ENCODE peak calls at places on chromosome 18, in seven cellular contexts. Y is trophoblast cell, M is neuronal stem cell, G is mesendoderm, T is H9, Z is H1, E is mesenchymal stem cell. K is an unnamed sample.

GRCh38 chr18:12308386-12309100 is 502 bp downstream of the TUBB6 start:
- DNase-seq in Y (peak), M (peak), G (peak), T (peak), Z (no peak), E (peak), K (peak)

GRCh38 chr18:30889582-30890301 is 152.8 kb downstream of the DSC3 start:
- DNase-seq in Y (peak), M (peak), G (peak), T (peak), Z (no peak), E (peak), K (no peak)

GRCh38 chr18:47215554-47216138 is 35.8 kb downstream of the SKOR2 start:
- DNase-seq in Y (peak), M (peak), G (peak), T (no peak), Z (no peak), E (peak), K (peak)

GRCh38 chr18:7452331-7452730 is 114.8 kb upstream of the PTPRM start:
- DNase-seq in Y (peak), M (no peak), G (peak), T (peak), Z (peak), E (peak), K (peak)

GRCh38 chr18:31373641-31374040 is 2.9 kb upstream of the DSG4 start:
- DNase-seq in Y (no peak), M (no peak), G (no peak), T (no peak), Z (no peak), E (no peak), K (no peak)

GRCh38 chr18:59311631-59312030 is 6.8 kb downstream of the CPLX4 start:
- DNase-seq in Y (no peak), M (no peak), G (peak), T (no peak), Z (no peak), E (no peak), K (peak)

GRCh38 chr18:32081881-32082280 is 9.8 kb upstream of the RNF138 start:
- DNase-seq in Y (no peak), M (no peak), G (no peak), T (no peak), Z (no peak), E (no peak), K (peak)

GRCh38 chr18:23460285-23461273 is 7.5 kb downstream of the RIOK3 start:
- DNase-seq in Y (no peak), M (no peak), G (no peak), T (no peak), Z (no peak), E (no peak), K (no peak)

GRCh38 chr18:51654441-51655326 is 457.2 kb upstream of the MEX3C start:
- DNase-seq in Y (no peak), M (peak), G (peak), T (peak), Z (no peak), E (no peak), K (no peak)

GRCh38 chr18:59220164-59220783 is 316 bp downstream of the GRP start:
- DNase-seq in Y (no peak), M (no peak), G (peak), T (peak), Z (no peak), E (no peak), K (no peak)

GRCh38 chr18:24023185-24023814 is 8.7 kb downstream of the TTC39C start:
- DNase-seq in Y (peak), M (no peak), G (peak), T (peak), Z (no peak), E (no peak), K (no peak)

GRCh38 chr18:48777026-48777736 is 173.6 kb downstream of the SMAD7 start:
- DNase-seq in Y (peak), M (peak), G (peak), T (peak), Z (peak), E (peak), K (peak)

GRCh38 chr18:48949051-48949605 is 1.6 kb downstream of the SMAD7 start:
- DNase-seq in Y (no peak), M (no peak), G (no peak), T (no peak), Z (no peak), E (peak), K (no peak)

GRCh38 chr18:27211569-27211968 is 26.5 kb upstream of the CHST9 start:
- DNase-seq in Y (no peak), M (no peak), G (no peak), T (no peak), Z (no peak), E (no peak), K (no peak)
- H2BK120ac ChIP-seq in Y (no peak), M (no peak), G (no peak), T (no peak), Z (no peak), E (no peak), K (no peak)

GRCh38 chr18:66235206-66235605 is 368.7 kb downstream of the CDH19 start:
- DNase-seq in Y (peak), M (no peak), G (no peak), T (no peak), Z (no peak), E (no peak), K (no peak)
- H2BK120ac ChIP-seq in Y (no peak), M (no peak), G (no peak), T (no peak), Z (no peak), E (no peak), K (no peak)

GRCh38 chr18:13524054-13524453 is 202.3 kb downstream of the FAM210A start:
- DNase-seq in Y (no peak), M (no peak), G (no peak), T (no peak), Z (no peak), E (no peak), K (no peak)
- H2BK120ac ChIP-seq in Y (no peak), M (no peak), G (no peak), T (no peak), Z (no peak), E (no peak), K (no peak)

GRCh38 chr18:8625693-8626092 is 16.5 kb downstream of the RAB12 start:
- DNase-seq in Y (no peak), M (no peak), G (no peak), T (no peak), Z (no peak), E (no peak), K (no peak)

GRCh38 chr18:8627107-8627472 is 17.9 kb downstream of the RAB12 start:
- DNase-seq in Y (no peak), M (no peak), G (no peak), T (no peak), Z (no peak), E (no peak), K (no peak)

GRCh38 chr18:8623549-8624106 is 14.4 kb downstream of the RAB12 start:
- DNase-seq in Y (no peak), M (no peak), G (no peak), T (no peak), Z (no peak), E (peak), K (no peak)

GRCh38 chr18:8627540-8627939 is 18.3 kb downstream of the RAB12 start:
- DNase-seq in Y (no peak), M (no peak), G (no peak), T (no peak), Z (no peak), E (no peak), K (no peak)

DNA sequence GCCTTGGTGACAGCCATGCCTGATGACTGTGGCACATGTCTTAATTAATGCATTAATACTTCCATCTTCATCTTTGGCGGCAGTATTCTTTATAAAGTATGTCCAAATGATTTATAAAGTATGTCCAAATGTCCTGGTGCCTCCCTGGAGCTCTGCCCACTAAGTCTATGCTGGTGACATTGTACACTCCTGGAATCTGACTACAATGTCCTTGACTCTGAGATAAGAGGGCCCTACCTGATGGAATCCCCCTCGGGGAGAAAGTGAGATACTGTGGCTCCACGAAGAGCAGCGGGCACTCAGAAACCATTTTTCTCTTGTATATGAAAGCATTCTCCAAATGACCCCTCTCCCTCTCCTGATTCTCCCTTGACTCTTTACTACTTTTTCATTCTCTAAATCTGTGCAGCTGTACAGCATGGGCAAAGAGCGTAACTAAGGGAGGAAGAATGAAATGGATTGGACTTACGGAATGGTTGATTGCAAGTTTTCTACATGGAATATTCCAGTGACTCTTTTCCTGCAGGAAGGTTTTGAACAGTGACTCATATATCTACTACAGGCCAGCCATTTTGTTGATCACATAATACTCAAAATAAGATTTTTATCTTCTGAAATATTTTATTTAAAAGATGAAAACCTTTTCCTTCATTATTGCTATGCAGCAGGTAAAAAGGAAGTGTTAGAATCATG is 17.3 kb downstream of the RAB12 start:
- DNase-seq in Y (no peak), M (no peak), G (no peak), T (no peak), Z (no peak), E (no peak), K (no peak)
- H2BK120ac ChIP-seq in Y (no peak), M (no peak), G (no peak), T (no peak), Z (no peak), E (no peak), K (no peak)

DNA sequence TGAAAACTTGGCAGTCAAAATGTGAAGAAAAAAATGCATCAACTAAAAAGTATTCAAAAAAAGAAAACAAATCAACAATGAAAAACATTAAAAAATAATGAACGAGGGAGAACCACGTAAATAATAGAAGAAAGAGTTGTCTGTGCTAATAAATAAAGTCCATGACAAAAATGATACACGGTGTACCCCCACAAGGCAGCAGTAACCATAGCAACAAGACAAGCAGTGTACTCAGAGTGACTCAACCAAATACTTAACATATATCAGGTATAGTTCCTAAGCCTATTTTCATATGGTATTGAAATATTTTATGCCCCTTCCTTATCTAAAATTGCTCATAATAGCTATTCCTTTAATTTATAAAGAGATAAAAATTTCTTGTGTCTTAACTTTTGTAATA is 162.3 kb upstream of the TMEM200C start:
- DNase-seq in Y (no peak), M (no peak), G (no peak), T (no peak), Z (no peak), E (no peak), K (peak)
- H2BK120ac ChIP-seq in Y (no peak), M (no peak), G (no peak), T (no peak), Z (no peak), E (no peak), K (no peak)

DNA sequence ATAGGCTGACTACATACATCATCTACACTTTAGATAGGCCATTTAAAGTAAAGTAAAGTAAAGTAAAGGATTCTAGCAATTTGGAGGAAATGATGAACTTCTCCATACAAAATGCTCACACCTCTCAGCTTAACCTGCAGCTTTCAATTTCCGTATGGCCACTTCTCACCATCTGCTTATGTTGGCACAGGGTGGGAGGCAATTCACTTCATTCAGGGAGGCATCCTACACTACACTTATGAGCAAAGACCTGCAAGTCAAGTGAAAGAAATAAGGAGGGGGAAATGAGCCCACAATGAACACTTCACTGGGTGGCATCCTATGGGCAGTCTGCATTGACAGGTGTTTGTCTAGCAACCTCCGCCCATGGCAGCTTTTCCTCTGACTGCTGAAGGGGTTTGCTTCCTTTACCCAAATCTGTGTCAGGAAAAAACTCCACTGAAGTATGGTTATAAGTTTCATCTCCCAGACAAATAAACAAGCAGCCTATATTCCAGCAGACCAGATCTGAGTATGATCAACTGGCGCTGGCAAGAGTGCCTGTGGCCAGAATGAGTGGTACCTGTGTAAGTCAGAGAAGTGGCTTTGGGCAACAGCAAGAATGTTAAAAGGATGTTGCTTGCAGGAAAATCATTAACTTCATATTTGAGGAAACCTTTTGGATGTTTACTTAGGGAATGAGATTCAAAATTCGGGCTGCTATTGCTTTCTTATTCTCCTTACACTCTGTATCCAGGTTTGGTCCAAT is 449.1 kb downstream of the TGIF1 start:
- DNase-seq in Y (no peak), M (no peak), G (no peak), T (no peak), Z (no peak), E (no peak), K (no peak)
- H2BK120ac ChIP-seq in Y (no peak), M (no peak), G (no peak), T (no peak), Z (no peak), E (no peak), K (no peak)

DNA sequence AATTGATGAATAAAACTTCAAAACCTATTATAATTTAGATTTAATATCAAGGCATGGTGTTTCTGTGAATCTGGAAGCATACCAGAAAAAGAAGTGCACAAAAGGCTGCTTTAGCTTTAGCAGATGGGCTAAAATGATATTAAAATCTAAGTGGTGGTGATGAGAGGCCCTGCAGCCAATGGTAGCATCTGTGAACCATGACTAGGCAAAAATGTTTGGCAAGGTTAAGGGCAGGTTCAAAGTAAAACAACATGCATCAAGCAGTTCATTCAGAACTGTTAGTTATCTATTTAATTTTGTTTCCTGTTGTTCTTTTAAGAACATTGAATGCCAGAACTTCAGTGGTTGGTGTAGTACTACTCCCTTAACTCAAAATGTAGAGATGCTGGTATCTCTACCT is 1736.9 kb upstream of the CELF4 start:
- DNase-seq in Y (no peak), M (no peak), G (no peak), T (no peak), Z (no peak), E (no peak), K (no peak)
- H2BK120ac ChIP-seq in Y (no peak), M (no peak), G (no peak), T (no peak), Z (no peak), E (no peak), K (no peak)

GRCh38 chr18:4781873-4782272 is 326.8 kb upstream of the DLGAP1 start:
- DNase-seq in Y (no peak), M (no peak), G (no peak), T (no peak), Z (no peak), E (no peak), K (no peak)
- H2BK120ac ChIP-seq in Y (no peak), M (no peak), G (no peak), T (no peak), Z (no peak), E (no peak), K (no peak)